ENCODE peak calls at places on chromosome 7, in seven cellular contexts. G, F, R, V, D, E and K are unnamed samples. For H3K4me1 and H3K9me3, the result is how much of the 10 kb centered on the place peaks cover.

GRCh38 chr7:74452748-74453320 is 872 bp upstream of the GTF2IRD1 start:
- DNase-seq in E (no peak), F (no peak), D (peak), G (no peak), V (peak), R (no peak), K (peak)

GRCh38 chr7:121204537-121204936 is 124.3 kb upstream of the WNT16 start:
- DNase-seq in D (no peak), G (no peak), R (no peak), F (no peak), E (no peak), V (peak), K (no peak)

GRCh38 chr7:148987010-148987750 is 41.1 kb downstream of the PDIA4 start:
- DNase-seq in D (peak), F (peak), R (peak), G (peak), V (peak), E (peak), K (peak)

GRCh38 chr7:34107306-34107705 is 202.0 kb downstream of the BMPER start:
- DNase-seq in G (no peak), D (no peak), E (no peak), R (no peak), F (no peak), V (no peak), K (no peak)

GRCh38 chr7:79734158-79734557 is 280.7 kb upstream of the MAGI2 start:
- DNase-seq in E (no peak), D (no peak), V (no peak), R (no peak), F (no peak), G (no peak), K (no peak)

GRCh38 chr7:149839933-149840332 is 1.8 kb downstream of the ZNF862 start:
- DNase-seq in G (no peak), R (no peak), E (no peak), V (no peak), D (no peak), F (no peak), K (no peak)

GRCh38 chr7:128458956-128459355 is 3.3 kb downstream of the HILPDA start:
- DNase-seq in F (no peak), V (no peak), G (no peak), D (no peak), R (no peak), E (no peak), K (no peak)

GRCh38 chr7:141700848-141701371 is 1.1 kb downstream of the DENND11 start:
- DNase-seq in E (peak), R (no peak), V (peak), G (no peak), F (no peak), D (peak), K (no peak)

GRCh38 chr7:132577206-132578049 is 1.2 kb upstream of the PLXNA4 start:
- DNase-seq in G (no peak), V (peak), D (peak), R (peak), F (peak), E (no peak), K (no peak)

GRCh38 chr7:16801111-16801542 is 3.7 kb downstream of the AGR2 start:
- DNase-seq in D (no peak), R (no peak), V (peak), E (peak), G (no peak), F (no peak), K (no peak)

GRCh38 chr7:23618241-23618640 is 21.1 kb downstream of the CCDC126 start:
- DNase-seq in E (no peak), V (no peak), D (no peak), F (no peak), G (no peak), R (no peak), K (no peak)

GRCh38 chr7:89680161-89680560 is 474.1 kb upstream of the STEAP1 start:
- DNase-seq in V (no peak), R (no peak), F (no peak), D (no peak), E (no peak), G (no peak), K (no peak)
- TF ChIP-seq CTCF in V (no peak), R (no peak), F (no peak), D (no peak), E (no peak), G (no peak), K (no peak)

GRCh38 chr7:27107901-27108381 is 5.5 kb upstream of the HOXA2 start:
- DNase-seq in E (no peak), G (no peak), V (no peak), F (no peak), D (no peak), R (no peak), K (peak)
- H3K4me1 ChIP-seq in E (under half), G (under half), V (under half), F (half or more), D (under half), R (half or more), K (under half)

GRCh38 chr7:55623617-55624016 is 51.3 kb upstream of the VOPP1 start:
- DNase-seq in F (no peak), E (no peak), R (no peak), V (no peak), G (no peak), D (no peak), K (no peak)

GRCh38 chr7:55618913-55619312 is 46.6 kb upstream of the VOPP1 start:
- DNase-seq in E (no peak), V (no peak), D (no peak), F (no peak), R (no peak), G (no peak), K (no peak)

GRCh38 chr7:55622241-55622835 is 50.0 kb upstream of the VOPP1 start:
- DNase-seq in V (no peak), F (no peak), E (no peak), G (no peak), R (no peak), D (no peak), K (no peak)

GRCh38 chr7:55629051-55629677 is 56.9 kb upstream of the VOPP1 start:
- DNase-seq in R (no peak), V (no peak), D (no peak), F (no peak), G (no peak), E (no peak), K (no peak)

DNA sequence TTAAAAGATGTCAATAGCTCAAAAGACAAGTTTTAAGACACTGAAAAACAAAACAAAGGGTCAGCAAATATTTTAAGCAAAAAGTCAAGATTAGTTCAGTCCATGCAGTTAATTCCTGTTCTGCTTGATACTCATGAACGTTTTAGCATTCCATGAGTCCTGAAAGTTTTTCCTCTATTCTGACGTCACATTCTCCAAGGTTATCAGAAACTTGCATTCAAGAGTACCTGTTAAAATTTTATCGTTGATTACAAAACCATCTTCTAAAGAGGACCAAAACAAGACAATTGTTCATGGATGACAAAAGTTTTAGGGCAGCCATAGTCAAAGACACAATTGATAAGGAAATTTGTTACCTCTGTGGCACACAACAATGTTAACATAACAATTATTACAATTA is 52.5 kb upstream of the VOPP1 start:
- DNase-seq in R (no peak), V (no peak), F (no peak), E (no peak), G (no peak), D (no peak), K (no peak)
- H3K9me3 ChIP-seq in R (under half), V (under half), F (under half), E (under half), G (under half), D (under half), K (under half)

DNA sequence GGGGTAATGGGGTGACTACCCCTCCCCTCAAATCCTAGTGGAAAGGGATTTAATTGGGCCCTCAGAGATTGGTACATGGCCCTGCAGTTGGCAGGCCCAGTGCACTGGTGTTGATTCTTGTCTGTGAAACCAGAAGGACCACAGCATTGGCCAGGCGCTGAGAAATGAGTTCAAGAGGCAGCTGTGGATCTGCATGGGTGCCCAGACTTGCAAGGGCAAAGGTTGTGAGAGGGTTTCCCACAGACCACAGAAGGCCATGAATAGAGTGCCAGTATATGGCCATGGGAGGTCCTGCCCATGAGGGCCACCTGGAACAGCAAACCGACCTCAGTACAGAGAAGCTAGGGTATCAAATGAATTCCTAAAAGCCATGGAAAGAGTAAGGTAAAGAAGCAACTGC is 32.9 kb downstream of the TMEM168 start:
- DNase-seq in E (no peak), R (no peak), V (no peak), G (no peak), F (no peak), D (no peak), K (no peak)
- TF ChIP-seq CTCF in E (no peak), R (no peak), V (no peak), G (no peak), F (no peak), D (no peak), K (no peak)

GRCh38 chr7:7405461-7405860 is 130.2 kb downstream of the COL28A1 start:
- DNase-seq in D (no peak), E (no peak), G (no peak), V (no peak), F (no peak), R (no peak), K (no peak)
- H3K4me1 ChIP-seq in D (under half), E (under half), G (under half), V (under half), F (under half), R (under half), K (under half)

DNA sequence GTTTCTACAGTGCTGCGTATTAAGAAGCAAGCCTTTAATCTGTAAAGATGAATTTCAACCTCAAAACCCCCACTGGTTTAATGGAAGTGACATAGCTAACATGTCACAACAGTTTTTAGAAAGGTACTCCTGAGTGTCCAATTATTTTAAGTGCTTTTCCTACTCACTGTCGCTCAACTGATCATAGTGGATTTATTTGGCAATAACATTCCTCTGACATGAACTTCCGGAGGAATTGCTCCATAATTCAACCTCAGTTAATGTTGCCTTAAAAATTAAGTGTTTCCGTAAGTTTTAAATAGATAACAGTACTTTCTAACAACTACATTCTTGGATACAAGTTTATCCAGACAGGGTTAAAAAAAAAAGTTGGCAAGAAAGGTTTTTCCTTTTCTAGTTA is 57.4 kb downstream of the AGMO start:
- DNase-seq in D (no peak), V (no peak), G (no peak), F (no peak), E (no peak), R (no peak), K (no peak)
- H3K9me3 ChIP-seq in D (under half), V (under half), G (under half), F (under half), E (under half), R (under half), K (under half)

DNA sequence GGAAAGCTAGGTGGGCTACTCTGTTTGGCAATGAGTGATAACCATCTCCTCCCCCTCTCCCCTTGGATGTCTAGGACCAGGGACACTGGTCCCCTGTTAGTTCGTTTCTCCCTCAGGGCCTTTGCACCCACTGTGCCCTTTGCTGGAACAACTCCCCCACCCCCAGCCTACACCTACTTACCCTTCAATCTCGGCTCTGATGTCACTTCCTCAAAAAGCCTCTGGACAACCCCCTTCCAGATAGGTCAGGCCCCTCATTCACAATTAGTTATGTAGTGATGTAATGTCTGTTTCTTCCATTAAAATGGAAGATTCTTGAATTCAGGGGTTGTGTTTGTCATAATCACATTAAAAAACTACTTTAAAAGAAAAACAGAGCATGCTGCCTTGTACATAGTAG is 152.9 kb downstream of the SNX10 start:
- DNase-seq in V (no peak), E (no peak), R (no peak), F (no peak), D (no peak), G (no peak), K (no peak)
- TF ChIP-seq CTCF in V (no peak), E (no peak), R (no peak), F (no peak), D (no peak), G (no peak), K (no peak)

DNA sequence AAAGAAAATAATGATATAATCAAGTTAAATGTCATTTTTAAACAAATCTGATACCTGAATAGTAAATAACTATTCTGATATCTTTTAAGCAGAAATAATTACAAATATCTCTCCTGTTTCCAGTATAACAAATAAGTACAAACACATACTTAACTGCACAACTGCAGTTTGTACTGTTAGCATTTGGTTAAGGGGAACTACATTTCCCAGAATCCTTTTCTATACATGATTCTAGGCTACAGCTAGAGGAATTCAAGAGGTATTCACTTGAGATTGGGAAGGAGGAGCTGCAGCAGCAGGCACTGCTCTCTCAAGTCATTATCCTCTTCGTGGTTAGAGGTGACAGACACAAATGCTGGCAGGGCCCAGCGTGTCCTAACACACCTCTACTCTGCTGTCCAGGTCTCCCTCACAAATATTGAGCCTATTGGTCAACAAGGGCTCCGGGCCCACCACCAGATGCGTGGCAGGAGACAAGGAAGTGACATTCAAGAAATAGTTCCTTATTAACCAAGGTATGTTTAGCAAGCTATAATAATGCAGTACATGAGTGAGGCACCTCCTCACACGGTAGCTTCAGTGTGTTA is 255.1 kb upstream of the MKLN1 start:
- DNase-seq in G (no peak), F (no peak), D (no peak), E (no peak), R (no peak), V (no peak), K (no peak)
- H3K4me1 ChIP-seq in G (under half), F (half or more), D (under half), E (under half), R (half or more), V (under half), K (under half)

DNA sequence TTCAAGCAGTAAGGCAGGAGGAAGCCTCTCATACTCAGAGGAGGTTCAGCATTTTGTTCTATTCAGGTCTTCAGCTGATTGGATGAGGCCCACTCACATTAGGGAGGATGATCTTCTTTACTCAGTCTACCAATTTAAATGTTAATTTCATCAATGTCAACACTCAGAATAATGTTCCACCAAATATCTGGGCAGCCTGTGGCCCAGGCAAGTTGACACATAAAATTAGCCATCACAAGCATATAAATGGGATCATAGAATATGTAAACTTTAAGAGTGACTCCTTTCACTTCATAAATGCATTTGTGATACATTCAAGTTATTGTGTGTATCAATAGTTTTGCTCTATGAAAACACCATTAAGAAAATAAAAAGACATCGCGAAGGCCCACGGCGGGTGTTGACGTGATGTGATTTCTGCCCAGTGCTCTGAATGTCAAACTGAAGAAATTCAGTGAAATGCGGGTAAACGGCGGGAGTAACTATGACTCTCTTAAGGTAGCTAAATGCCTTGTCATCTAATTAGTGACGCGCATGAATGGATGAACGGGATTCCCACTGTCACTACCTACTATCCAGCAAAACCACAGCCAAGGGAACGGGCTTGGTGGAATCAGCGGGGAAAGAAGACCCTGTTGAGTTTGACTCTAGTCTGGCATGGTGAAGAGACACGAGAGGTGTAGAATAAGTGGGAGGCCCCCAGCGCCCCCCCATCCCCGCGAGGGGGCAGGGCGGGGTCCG is 536.1 kb upstream of the AUTS2 start:
- DNase-seq in F (no peak), R (no peak), E (no peak), D (no peak), G (no peak), V (no peak), K (no peak)
- H3K9me3 ChIP-seq in F (under half), R (under half), E (under half), D (under half), G (under half), V (under half), K (under half)

DNA sequence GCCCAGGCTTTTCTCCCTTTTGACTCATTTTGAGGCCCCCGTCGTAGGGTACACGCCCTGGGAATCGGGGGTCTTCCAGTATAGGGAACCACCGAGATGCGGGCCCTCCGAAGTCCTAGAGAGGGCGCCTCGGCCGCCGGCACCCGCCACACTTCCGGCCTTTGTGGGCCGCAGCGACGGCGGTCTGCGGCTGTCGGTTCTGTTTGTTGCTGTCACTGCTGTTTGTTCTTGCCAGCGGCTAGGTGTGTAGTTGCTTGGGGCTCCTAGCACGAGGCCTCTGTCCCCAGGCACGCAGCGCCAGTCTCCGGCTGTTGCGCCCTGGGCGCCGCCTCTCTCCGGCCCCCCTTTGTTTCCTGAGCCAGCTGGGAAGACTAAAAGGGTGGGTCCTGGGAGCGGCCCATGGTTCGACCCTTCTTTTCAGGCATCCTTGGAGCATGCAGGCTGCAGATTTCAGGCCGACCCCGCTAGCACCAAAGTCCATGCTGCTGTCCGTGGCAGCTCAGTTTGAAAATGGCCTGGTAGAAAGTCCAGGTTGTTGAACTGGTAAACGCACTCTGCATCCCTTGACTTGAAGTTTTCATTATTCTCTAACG is 17.8 kb upstream of the ZKSCAN1 start:
- DNase-seq in V (peak), E (no peak), F (peak), R (no peak), G (no peak), D (peak), K (peak)
- TF ChIP-seq CTCF in V (no peak), E (no peak), F (peak), R (no peak), G (no peak), D (no peak), K (no peak)